ENCODE peak calls at places on chromosomes 7 and 10, in five cellular contexts. S is CD4-positive, alpha-beta T cell; B is stomach; N is glutamatergic neuron; V is dorsolateral prefrontal cortex. X is an unnamed sample.

GRCh38 chr10:62270020-62270419 is 1.4 kb upstream of the RTKN2 start:
- DNase-seq in S (no peak), B (no peak), N (no peak), V (no peak), X (no peak)

GRCh38 chr10:130137659-130138478 is 1.7 kb downstream of the GLRX3 start:
- DNase-seq in S (no peak), B (no peak), N (no peak), V (no peak), X (no peak)

GRCh38 chr7:50206521-50207250 is 97.8 kb upstream of the IKZF1 start:
- DNase-seq in S (peak), B (no peak), N (no peak), V (no peak), X (no peak)

GRCh38 chr7:37095122-37095521 is 353.5 kb downstream of the ELMO1 start:
- DNase-seq in S (no peak), B (no peak), N (no peak), V (no peak), X (no peak)

GRCh38 chr10:121927361-121927840 is 430 bp downstream of the ATE1 start:
- DNase-seq in S (no peak), B (peak), N (peak), V (no peak), X (peak)

GRCh38 chr7:84524714-84525694 is 330.4 kb upstream of the SEMA3A start:
- DNase-seq in S (no peak), B (no peak), N (no peak), V (no peak), X (peak)

GRCh38 chr7:71308105-71308504 is 176.2 kb downstream of the GALNT17 start:
- DNase-seq in S (no peak), B (no peak), N (no peak), V (peak), X (no peak)

GRCh38 chr10:30151581-30152389 is 92.4 kb upstream of the JCAD start:
- DNase-seq in S (no peak), B (no peak), N (no peak), V (no peak), X (no peak)

GRCh38 chr10:73060738-73061635 is 35.7 kb downstream of the P4HA1 start:
- DNase-seq in S (no peak), B (no peak), N (no peak), V (no peak), X (no peak)

GRCh38 chr7:45915606-45916005 is 5.5 kb downstream of the IGFBP3 start:
- DNase-seq in S (no peak), B (no peak), N (no peak), V (no peak), X (no peak)

GRCh38 chr7:35878356-35878755 is 77.5 kb downstream of the SEPTIN7 start:
- DNase-seq in S (no peak), B (no peak), N (no peak), V (no peak), X (no peak)

GRCh38 chr7:98772242-98772603 is 97.6 kb downstream of the TMEM130 start:
- DNase-seq in S (no peak), B (no peak), N (no peak), V (no peak), X (no peak)

GRCh38 chr7:117588352-117588794 is 108.5 kb downstream of the CFTR start:
- DNase-seq in S (no peak), B (no peak), N (no peak), V (no peak), X (no peak)

GRCh38 chr10:22321156-22321711 is 335 bp downstream of the BMI1 start:
- DNase-seq in S (peak), B (peak), N (peak), V (peak), X (no peak)

GRCh38 chr10:9922123-9922685 is 1095.5 kb upstream of the CELF2 start:
- DNase-seq in S (no peak), B (no peak), N (no peak), V (no peak), X (no peak)

GRCh38 chr10:36302086-36302485 is 660.0 kb upstream of the FZD8 start:
- DNase-seq in S (no peak), B (no peak), N (no peak), V (no peak), X (no peak)

GRCh38 chr7:131372554-131372953 is 44.9 kb downstream of the MKLN1 start:
- DNase-seq in S (no peak), B (no peak), N (no peak), V (no peak), X (no peak)

GRCh38 chr10:97278491-97278989 is 13.9 kb downstream of the ARHGAP19 start:
- DNase-seq in S (no peak), B (no peak), N (no peak), V (no peak), X (no peak)

GRCh38 chr7:69738396-69738889 is 140.2 kb downstream of the AUTS2 start:
- DNase-seq in S (no peak), B (no peak), N (peak), V (no peak), X (no peak)

GRCh38 chr7:27198871-27199801 is 755 bp downstream of the HOXA13 start:
- DNase-seq in S (no peak), B (no peak), N (peak), V (no peak), X (no peak)

DNA sequence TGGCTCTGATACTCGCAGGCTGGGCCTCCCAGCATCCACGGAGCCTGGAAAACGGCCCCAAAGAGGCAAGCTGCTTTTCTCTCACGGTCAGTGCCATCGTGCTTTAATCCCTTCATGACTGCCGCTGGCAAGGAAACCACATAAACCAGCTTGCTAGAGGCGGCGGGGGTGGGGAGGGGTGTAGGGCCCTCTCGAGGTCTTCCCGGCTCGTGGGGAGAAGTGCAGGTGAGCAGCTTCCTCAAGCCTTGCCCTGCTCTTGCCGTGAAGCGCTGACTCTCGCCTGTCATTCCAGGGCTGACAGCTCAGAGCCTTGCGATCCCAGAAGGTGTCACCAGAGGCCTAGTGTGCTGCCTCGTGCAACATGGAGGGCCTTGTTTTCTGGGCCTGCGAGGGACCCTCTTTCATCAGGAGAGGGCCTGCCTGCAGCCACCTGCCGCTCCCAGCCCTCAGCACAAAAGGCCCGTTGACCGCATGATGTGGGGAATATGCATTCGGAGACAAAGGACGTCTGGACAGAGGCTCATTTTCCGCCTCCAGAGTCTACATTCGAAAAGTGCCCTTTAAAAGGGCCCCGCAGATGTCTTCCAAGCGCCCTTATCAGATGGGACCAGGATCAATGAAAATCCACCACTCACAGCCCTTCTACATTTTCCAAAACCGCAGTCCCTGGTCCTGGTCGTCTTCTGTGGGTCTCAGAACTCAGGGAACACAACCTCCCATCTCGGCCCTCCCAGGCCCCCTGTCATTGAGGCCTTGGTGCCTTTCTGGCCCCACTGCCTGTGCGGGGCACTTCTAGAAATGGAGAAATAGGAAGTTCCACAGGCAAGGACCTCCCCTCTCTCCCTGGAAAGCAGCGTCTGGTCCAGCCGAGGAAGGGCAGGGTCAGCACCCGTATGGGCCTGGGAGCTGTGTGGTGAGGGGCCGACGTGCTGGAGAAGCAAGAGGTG is 58.7 kb downstream of the ZRANB1 start:
- DNase-seq in S (no peak), B (peak), N (peak), V (peak), X (peak)
- TF ChIP-seq CTCF in S (no peak), B (no peak), N (no peak), V (peak), X (no peak)

DNA sequence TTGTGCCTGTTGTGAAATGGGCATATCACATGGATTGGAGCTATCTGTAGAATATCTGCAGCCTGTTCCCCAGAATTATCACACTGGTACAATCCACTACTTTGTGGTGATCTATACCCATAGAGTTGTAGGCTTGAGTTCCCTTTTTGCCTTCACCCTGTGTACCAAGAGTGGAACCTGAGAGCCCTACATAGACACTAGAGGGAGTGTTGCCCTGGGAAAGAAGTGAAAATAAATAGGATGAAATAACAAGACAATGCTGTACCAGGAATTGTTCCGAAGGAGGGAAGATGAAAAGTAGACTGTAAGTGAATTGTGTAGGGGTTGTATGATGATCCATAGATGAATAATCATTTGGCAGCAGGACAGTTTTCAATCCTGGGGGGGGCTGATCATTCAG is 9.0 kb downstream of the SORCS3 start:
- DNase-seq in S (no peak), B (no peak), N (no peak), V (no peak), X (no peak)
- TF ChIP-seq CTCF in S (no peak), B (no peak), N (no peak), V (peak), X (no peak)

GRCh38 chr10:131929122-131929845 is 28.5 kb downstream of the PPP2R2D start:
- DNase-seq in S (no peak), B (peak), N (no peak), V (no peak), X (no peak)
- TF ChIP-seq CTCF in S (no peak), B (no peak), N (no peak), V (no peak), X (no peak)

DNA sequence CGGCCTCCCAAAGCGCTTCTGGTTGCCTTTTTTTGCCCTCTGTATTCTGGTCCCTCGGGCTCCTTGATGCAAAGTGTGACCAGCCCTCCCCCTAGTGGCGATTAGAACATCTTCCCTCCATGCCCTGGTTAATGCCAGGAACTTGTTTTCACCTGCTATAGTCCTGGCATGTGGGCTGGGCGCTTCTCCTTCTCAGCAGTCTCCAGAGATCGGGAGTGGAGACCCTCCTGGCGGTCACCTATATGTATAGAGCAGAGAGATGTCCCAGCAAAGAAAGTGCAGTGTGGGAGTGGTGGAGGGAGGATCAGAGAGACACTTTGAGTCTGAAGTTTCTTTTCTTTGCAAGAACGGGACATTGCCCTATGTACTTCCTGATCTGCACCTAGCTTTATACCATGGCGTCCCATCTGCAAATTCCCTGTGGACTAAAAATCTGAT is 264.1 kb downstream of the OTUD1 start:
- DNase-seq in S (peak), B (peak), N (peak), V (peak), X (no peak)
- TF ChIP-seq CTCF in S (peak), B (peak), N (peak), V (peak), X (no peak)

GRCh38 chr7:8217200-8218068 is 44.5 kb downstream of the ICA1 start:
- DNase-seq in S (no peak), B (no peak), N (no peak), V (no peak), X (no peak)
- TF ChIP-seq CTCF in S (peak), B (peak), N (peak), V (peak), X (no peak)

GRCh38 chr7:88546808-88547207 is 212.7 kb upstream of the ZNF804B start:
- DNase-seq in S (no peak), B (no peak), N (peak), V (no peak), X (no peak)
- TF ChIP-seq CTCF in S (no peak), B (no peak), N (peak), V (peak), X (no peak)

X was measured in omental fat pad.